ENCODE peak calls at places on chromosomes 2 and 18, in five cellular contexts. R is ovary, A is fibroblast of lung, H is left ventricle myocardium inferior, L is cardiac muscle cell. N is an unnamed sample.

GRCh38 chr2:160207804-160208661 is 8.0 kb upstream of the ITGB6 start:
- DNase-seq in H (peak; percentile 42), A (peak; percentile 86), L (peak; percentile 89), R (peak; percentile 73), N (peak; percentile 85)

GRCh38 chr2:188937228-188938220 is 36.6 kb upstream of the COL3A1 start:
- DNase-seq in L (peak; percentile 93), R (no peak), H (no peak), A (peak; percentile 85), N (no peak)

GRCh38 chr18:79789901-79790885 is 7.5 kb upstream of the KCNG2 start:
- DNase-seq in A (no peak), R (no peak), L (no peak), H (no peak), N (no peak)

GRCh38 chr2:214004463-214004862 is 406.4 kb upstream of the VWC2L start:
- DNase-seq in R (no peak), L (no peak), A (no peak), H (no peak), N (no peak)

GRCh38 chr18:577606-578005 is 2.6 kb upstream of the CETN1 start:
- DNase-seq in A (peak; percentile 9), L (peak; percentile 43), H (no peak), R (no peak), N (no peak)

GRCh38 chr2:148922776-148923175 is 47.7 kb downstream of the KIF5C start:
- DNase-seq in H (no peak), A (no peak), L (no peak), R (no peak), N (no peak)

GRCh38 chr18:36756262-36756661 is 72.5 kb downstream of the TPGS2 start:
- DNase-seq in L (peak; percentile 33), R (no peak), H (no peak), A (no peak), N (no peak)

GRCh38 chr2:160822006-160822405 is 328.4 kb upstream of the RBMS1 start:
- DNase-seq in H (no peak), A (no peak), L (no peak), R (no peak), N (no peak)

GRCh38 chr2:1817256-1818127 is 73.2 kb upstream of the PXDN start:
- DNase-seq in A (peak; percentile 98), L (peak; percentile 92), R (peak; percentile 89), H (peak; percentile 87), N (peak; percentile 78)

GRCh38 chr2:80737047-80737446 is 432.5 kb upstream of the LRRTM1 start:
- DNase-seq in A (no peak), R (no peak), L (no peak), H (no peak), N (no peak)

GRCh38 chr2:219722276-219722883 is 95.0 kb downstream of the SLC4A3 start:
- DNase-seq in R (no peak), A (peak; percentile 27), H (no peak), L (no peak), N (no peak)

GRCh38 chr2:72573232-72573631 is 252.6 kb downstream of the EXOC6B start:
- DNase-seq in R (no peak), H (no peak), A (no peak), L (no peak), N (no peak)

GRCh38 chr2:127100261-127101047 is 6.5 kb downstream of the BIN1 start:
- DNase-seq in H (no peak), R (peak; percentile 31), L (peak; percentile 28), A (no peak), N (peak; percentile 85)

GRCh38 chr2:136424112-136424511 is 306.2 kb upstream of the CXCR4 start:
- DNase-seq in H (no peak), A (no peak), L (no peak), R (no peak), N (no peak)

GRCh38 chr2:173037245-173038106 is 38.2 kb upstream of the MAP3K20 start:
- DNase-seq in A (peak; percentile 36), H (peak; percentile 44), R (no peak), L (peak; percentile 83), N (peak; percentile 21)

GRCh38 chr2:139790807-139791206 is 1010.6 kb upstream of the NXPH2 start:
- DNase-seq in A (peak; percentile 56), H (no peak), L (peak; percentile 57), R (no peak), N (no peak)

GRCh38 chr2:230400454-230400853 is 15.5 kb upstream of the SP100 start:
- DNase-seq in L (no peak), R (no peak), H (no peak), A (no peak), N (no peak)

GRCh38 chr2:65046633-65047407 is 9.4 kb upstream of the CEP68 start:
- DNase-seq in H (no peak), A (no peak), L (no peak), R (no peak), N (no peak)
- H3K9me3 ChIP-seq in H (peaks cover 11% of the 10 kb centered on the region), A (no peaks in the 10 kb centered on the region), L (no peaks in the 10 kb centered on the region), R (no peaks in the 10 kb centered on the region), N (peaks cover 13% of the 10 kb centered on the region)

GRCh38 chr2:240126731-240127130 is 9.4 kb downstream of the COPS9 start:
- DNase-seq in R (peak; percentile 4), A (no peak), L (no peak), H (no peak), N (no peak)

GRCh38 chr2:240129311-240129710 is 6.8 kb downstream of the COPS9 start:
- DNase-seq in R (no peak), H (no peak), L (no peak), A (no peak), N (no peak)

GRCh38 chr2:240128608-240129144 is 7.4 kb downstream of the COPS9 start:
- DNase-seq in R (peak; percentile 6), L (no peak), A (no peak), H (no peak), N (no peak)

GRCh38 chr2:240127351-240127750 is 8.8 kb downstream of the COPS9 start:
- DNase-seq in H (no peak), A (no peak), R (no peak), L (no peak), N (no peak)

DNA sequence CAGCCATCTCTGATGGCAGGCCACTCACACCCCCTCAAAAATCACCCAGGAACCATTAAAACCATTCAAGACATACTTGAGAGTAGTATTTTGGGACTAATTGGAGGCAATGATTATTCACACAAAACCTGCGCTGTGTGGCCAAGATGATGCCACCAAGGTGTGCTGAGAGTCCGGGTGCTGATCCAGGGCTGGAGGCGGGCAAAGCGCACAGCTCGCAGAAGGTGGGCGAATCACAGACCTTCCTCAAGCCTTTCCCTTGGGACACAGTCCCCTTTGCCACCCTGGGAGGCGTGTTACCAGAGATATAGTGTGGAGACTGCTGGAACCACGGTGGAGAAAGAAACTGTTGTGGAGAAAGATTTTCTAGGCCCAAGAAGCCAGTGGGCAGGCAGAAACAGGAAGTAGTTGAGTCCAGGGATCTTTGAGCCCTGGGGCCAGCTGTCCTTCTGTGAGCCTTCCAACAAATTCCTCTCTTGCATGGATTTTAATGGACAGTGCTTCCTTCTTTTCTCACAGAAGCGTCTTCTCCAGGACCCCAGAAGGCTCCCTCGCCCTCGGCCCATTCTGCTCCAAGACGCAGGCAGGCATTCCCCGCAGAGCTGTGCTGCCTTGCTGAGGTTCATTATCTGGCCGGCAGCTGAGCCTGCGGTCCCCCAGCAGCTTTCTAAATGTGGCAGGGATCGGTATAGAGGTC is 8.0 kb downstream of the COPS9 start:
- DNase-seq in H (no peak), R (peak; percentile 19), A (no peak), L (no peak), N (no peak)
- H3K36me3 ChIP-seq in H (peaks cover 60% of the 10 kb centered on the region), R (no peaks in the 10 kb centered on the region), A (peaks cover 18% of the 10 kb centered on the region), L (peaks cover 23% of the 10 kb centered on the region), N (peaks cover 6% of the 10 kb centered on the region)

GRCh38 chr18:3623769-3624545 is 174.0 kb downstream of the TGIF1 start:
- DNase-seq in L (peak; percentile 97), R (peak; percentile 67), H (peak; percentile 71), A (peak; percentile 96), N (peak; percentile 83)
- TF ChIP-seq CTCF in L (no peak), R (no peak), H (no peak), A (no peak), N (no peak)

DNA sequence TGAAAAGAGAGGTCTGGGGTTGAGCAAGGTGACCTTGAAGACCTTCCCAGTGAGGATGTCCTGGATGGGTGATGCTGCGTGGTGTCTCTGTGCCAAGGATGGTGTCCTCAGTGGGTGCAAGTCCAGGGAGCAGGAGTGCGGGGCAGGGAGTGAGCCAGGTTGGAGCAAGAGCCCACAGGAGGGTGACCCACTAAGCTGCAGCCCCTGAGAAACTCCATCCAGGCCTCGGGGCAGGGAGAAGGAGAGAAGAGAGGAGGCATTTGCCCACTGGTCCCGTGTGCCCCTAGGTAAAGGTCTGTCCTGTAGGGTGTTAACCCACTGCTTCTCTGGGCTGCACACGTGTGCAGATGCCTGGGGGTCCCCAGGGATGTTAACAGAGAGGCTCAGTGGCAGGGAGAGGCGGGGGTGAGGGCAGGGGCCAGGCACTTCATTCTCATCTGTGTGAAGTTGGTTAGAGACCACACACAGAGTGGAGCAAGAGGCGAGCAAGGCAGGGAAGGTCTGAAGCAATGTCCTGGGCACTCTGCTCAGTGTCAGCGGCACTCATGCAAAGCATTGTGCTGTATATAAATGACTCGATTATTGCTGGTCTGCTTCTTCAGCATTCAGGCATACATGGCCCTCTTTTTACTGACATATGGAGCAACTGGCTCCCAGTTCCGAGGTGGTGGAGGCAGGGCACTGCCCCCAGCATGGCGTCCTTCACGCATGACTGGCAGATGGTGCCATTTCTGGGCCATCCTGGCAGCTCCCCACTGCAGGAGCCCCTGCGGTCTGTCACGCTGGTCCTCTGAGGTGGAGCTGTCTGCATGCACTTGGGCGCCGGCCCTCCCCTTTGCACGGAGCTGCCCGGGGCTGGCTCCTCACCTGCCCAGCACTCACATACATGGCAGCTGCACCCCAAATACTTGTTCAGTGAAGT is 117.2 kb upstream of the HS6ST1 start:
- DNase-seq in A (no peak), H (no peak), R (peak; percentile 13), L (no peak), N (no peak)
- H3K9me3 ChIP-seq in A (no peaks in the 10 kb centered on the region), H (no peaks in the 10 kb centered on the region), R (no peaks in the 10 kb centered on the region), L (no peaks in the 10 kb centered on the region), N (no peaks in the 10 kb centered on the region)

DNA sequence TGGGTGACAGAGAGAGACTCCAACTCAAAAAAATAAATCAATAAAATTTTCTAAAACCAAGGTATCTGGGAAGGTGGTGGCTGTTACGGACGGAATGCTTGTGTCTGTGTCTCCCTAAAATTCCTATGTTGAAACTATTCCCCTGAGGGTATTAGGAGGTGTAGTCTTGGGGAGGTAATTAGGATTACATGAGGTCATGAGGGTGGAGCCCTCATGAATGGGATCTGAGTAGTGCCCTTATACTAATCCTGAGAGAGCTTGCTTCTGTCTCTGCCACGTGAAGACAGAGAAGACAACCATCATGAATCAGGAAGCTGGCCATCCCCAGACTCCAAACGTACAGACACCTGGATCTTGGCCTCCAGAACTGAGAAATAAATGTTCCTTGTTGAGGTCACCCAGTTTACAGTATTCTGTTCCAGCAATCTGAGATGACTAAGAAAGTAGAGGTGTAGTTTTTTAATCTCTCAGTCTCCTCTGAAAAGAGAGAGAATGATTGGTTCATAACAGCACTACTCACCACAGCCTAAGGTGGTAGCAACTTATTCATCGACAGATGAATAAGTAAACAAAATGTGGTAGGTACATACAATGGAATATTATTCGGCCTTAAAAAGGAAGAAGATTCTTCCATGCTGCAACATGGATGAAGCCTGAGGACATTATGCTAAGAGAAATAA is 38.4 kb downstream of the TGFBRAP1 start:
- DNase-seq in R (no peak), A (no peak), H (no peak), L (no peak), N (no peak)
- H3K36me3 ChIP-seq in R (no peaks in the 10 kb centered on the region), A (no peaks in the 10 kb centered on the region), H (peaks cover 50% of the 10 kb centered on the region), L (peaks cover 10% of the 10 kb centered on the region), N (no peaks in the 10 kb centered on the region)

DNA sequence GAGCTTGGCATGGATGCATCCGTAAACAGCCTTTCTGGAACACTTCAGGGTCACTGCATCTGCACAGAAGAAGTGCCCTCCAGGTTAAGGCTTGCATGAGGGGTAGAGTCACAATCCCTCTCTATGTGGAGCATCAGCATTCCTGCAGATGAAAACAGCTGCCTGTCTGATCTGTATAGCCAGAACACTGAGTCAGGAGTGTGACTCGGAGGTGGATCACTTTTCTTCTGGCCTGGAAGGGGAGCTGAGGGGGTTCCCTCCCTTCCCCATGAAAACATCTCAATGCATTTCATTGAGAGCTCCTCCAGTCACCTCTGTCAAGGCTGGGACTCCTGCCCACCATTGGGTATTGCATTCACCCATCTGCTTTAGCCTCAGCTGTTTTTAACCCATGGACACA is 72.5 kb upstream of the SERPINE2 start:
- DNase-seq in H (no peak), L (no peak), R (no peak), A (no peak), N (no peak)
- TF ChIP-seq CTCF in H (no peak), L (no peak), R (no peak), A (no peak), N (no peak)